ENCODE peak calls at places on chromosomes 7 and 10, in six cellular contexts. One of them, this sample, is unnamed.

GRCh38 chr10:20745556-20745955 is 151.6 kb downstream of the NEBL start:
- DNase-seq in NCI-H2029 treated with DMSO at 0.1 percent for 48 hours: no peak
- DNase-seq in amniotic stem cell: no peak
- DNase-seq in GOT3: no peak
- DNase-seq in stimulated activated CD4-positive, alpha-beta T cell treated with anti-CD3 and anti-CD28 coated beads, TNF-alpha, amount 100 ng/mL, for 24 hours: no peak
- DNase-seq in ecto neural progenitor cell: no peak
- DNase-seq in this sample: no peak

GRCh38 chr7:85851571-85852193 is 664.8 kb upstream of the SEMA3D start:
- DNase-seq in amniotic stem cell: no peak
- DNase-seq in stimulated activated CD4-positive, alpha-beta T cell treated with anti-CD3 and anti-CD28 coated beads, TNF-alpha, amount 100 ng/mL, for 24 hours: no peak
- DNase-seq in ecto neural progenitor cell: no peak
- DNase-seq in NCI-H2029 treated with DMSO at 0.1 percent for 48 hours: peak
- DNase-seq in GOT3: no peak
- DNase-seq in this sample: peak

GRCh38 chr7:154953006-154953684 is 49.8 kb downstream of the PAXIP1 start:
- DNase-seq in NCI-H2029 treated with DMSO at 0.1 percent for 48 hours: peak
- DNase-seq in GOT3: no peak
- DNase-seq in amniotic stem cell: no peak
- DNase-seq in stimulated activated CD4-positive, alpha-beta T cell treated with anti-CD3 and anti-CD28 coated beads, TNF-alpha, amount 100 ng/mL, for 24 hours: peak
- DNase-seq in ecto neural progenitor cell: peak
- DNase-seq in this sample: no peak

GRCh38 chr7:52925332-52925731 is 110.1 kb upstream of the POM121L12 start:
- DNase-seq in stimulated activated CD4-positive, alpha-beta T cell treated with anti-CD3 and anti-CD28 coated beads, TNF-alpha, amount 100 ng/mL, for 24 hours: no peak
- DNase-seq in amniotic stem cell: no peak
- DNase-seq in GOT3: no peak
- DNase-seq in NCI-H2029 treated with DMSO at 0.1 percent for 48 hours: no peak
- DNase-seq in ecto neural progenitor cell: no peak
- DNase-seq in this sample: no peak

GRCh38 chr7:134547738-134548054 is 1.2 kb upstream of the AKR1B15 start:
- DNase-seq in stimulated activated CD4-positive, alpha-beta T cell treated with anti-CD3 and anti-CD28 coated beads, TNF-alpha, amount 100 ng/mL, for 24 hours: no peak
- DNase-seq in NCI-H2029 treated with DMSO at 0.1 percent for 48 hours: no peak
- DNase-seq in amniotic stem cell: peak
- DNase-seq in ecto neural progenitor cell: no peak
- DNase-seq in GOT3: no peak
- DNase-seq in this sample: no peak

GRCh38 chr10:8389630-8390029 is 335.1 kb downstream of the GATA3 start:
- DNase-seq in stimulated activated CD4-positive, alpha-beta T cell treated with anti-CD3 and anti-CD28 coated beads, TNF-alpha, amount 100 ng/mL, for 24 hours: no peak
- DNase-seq in amniotic stem cell: no peak
- DNase-seq in GOT3: no peak
- DNase-seq in ecto neural progenitor cell: no peak
- DNase-seq in NCI-H2029 treated with DMSO at 0.1 percent for 48 hours: no peak
- DNase-seq in this sample: no peak

GRCh38 chr7:70733115-70733514 is 398.8 kb upstream of the GALNT17 start:
- DNase-seq in amniotic stem cell: no peak
- DNase-seq in stimulated activated CD4-positive, alpha-beta T cell treated with anti-CD3 and anti-CD28 coated beads, TNF-alpha, amount 100 ng/mL, for 24 hours: no peak
- DNase-seq in ecto neural progenitor cell: no peak
- DNase-seq in GOT3: no peak
- DNase-seq in NCI-H2029 treated with DMSO at 0.1 percent for 48 hours: no peak
- DNase-seq in this sample: no peak

GRCh38 chr10:11434323-11434722 is 177.1 kb downstream of the USP6NL start:
- DNase-seq in GOT3: no peak
- DNase-seq in NCI-H2029 treated with DMSO at 0.1 percent for 48 hours: no peak
- DNase-seq in ecto neural progenitor cell: no peak
- DNase-seq in amniotic stem cell: no peak
- DNase-seq in stimulated activated CD4-positive, alpha-beta T cell treated with anti-CD3 and anti-CD28 coated beads, TNF-alpha, amount 100 ng/mL, for 24 hours: no peak
- DNase-seq in this sample: no peak

GRCh38 chr10:29254123-29255046 is 34.5 kb upstream of the LYZL1 start:
- DNase-seq in stimulated activated CD4-positive, alpha-beta T cell treated with anti-CD3 and anti-CD28 coated beads, TNF-alpha, amount 100 ng/mL, for 24 hours: no peak
- DNase-seq in ecto neural progenitor cell: peak
- DNase-seq in NCI-H2029 treated with DMSO at 0.1 percent for 48 hours: no peak
- DNase-seq in GOT3: no peak
- DNase-seq in amniotic stem cell: no peak
- DNase-seq in this sample: no peak

GRCh38 chr10:80196270-80196949 is 8.9 kb downstream of the ANXA11 start:
- DNase-seq in amniotic stem cell: no peak
- DNase-seq in NCI-H2029 treated with DMSO at 0.1 percent for 48 hours: no peak
- DNase-seq in stimulated activated CD4-positive, alpha-beta T cell treated with anti-CD3 and anti-CD28 coated beads, TNF-alpha, amount 100 ng/mL, for 24 hours: no peak
- DNase-seq in ecto neural progenitor cell: no peak
- DNase-seq in GOT3: no peak
- DNase-seq in this sample: peak

GRCh38 chr7:142626420-142627035 is 122.7 kb upstream of the PRSS1 start:
- DNase-seq in ecto neural progenitor cell: peak
- DNase-seq in stimulated activated CD4-positive, alpha-beta T cell treated with anti-CD3 and anti-CD28 coated beads, TNF-alpha, amount 100 ng/mL, for 24 hours: peak
- DNase-seq in NCI-H2029 treated with DMSO at 0.1 percent for 48 hours: peak
- DNase-seq in amniotic stem cell: no peak
- DNase-seq in GOT3: no peak
- DNase-seq in this sample: no peak

GRCh38 chr7:17448479-17449423 is 150.3 kb downstream of the AHR start:
- DNase-seq in NCI-H2029 treated with DMSO at 0.1 percent for 48 hours: no peak
- DNase-seq in GOT3: no peak
- DNase-seq in ecto neural progenitor cell: no peak
- DNase-seq in amniotic stem cell: no peak
- DNase-seq in stimulated activated CD4-positive, alpha-beta T cell treated with anti-CD3 and anti-CD28 coated beads, TNF-alpha, amount 100 ng/mL, for 24 hours: no peak
- DNase-seq in this sample: no peak

GRCh38 chr10:73900068-73900467 is 10.9 kb upstream of the PLAU start:
- DNase-seq in ecto neural progenitor cell: no peak
- DNase-seq in amniotic stem cell: no peak
- DNase-seq in stimulated activated CD4-positive, alpha-beta T cell treated with anti-CD3 and anti-CD28 coated beads, TNF-alpha, amount 100 ng/mL, for 24 hours: no peak
- DNase-seq in GOT3: no peak
- DNase-seq in NCI-H2029 treated with DMSO at 0.1 percent for 48 hours: no peak
- DNase-seq in this sample: no peak

GRCh38 chr7:3063016-3063753 is 19.5 kb upstream of the CARD11 start:
- DNase-seq in stimulated activated CD4-positive, alpha-beta T cell treated with anti-CD3 and anti-CD28 coated beads, TNF-alpha, amount 100 ng/mL, for 24 hours: peak
- DNase-seq in amniotic stem cell: no peak
- DNase-seq in NCI-H2029 treated with DMSO at 0.1 percent for 48 hours: no peak
- DNase-seq in ecto neural progenitor cell: no peak
- DNase-seq in GOT3: no peak
- DNase-seq in this sample: no peak

GRCh38 chr10:50347394-50347802 is 96.1 kb upstream of the ASAH2 start:
- DNase-seq in amniotic stem cell: no peak
- DNase-seq in GOT3: no peak
- DNase-seq in stimulated activated CD4-positive, alpha-beta T cell treated with anti-CD3 and anti-CD28 coated beads, TNF-alpha, amount 100 ng/mL, for 24 hours: no peak
- DNase-seq in NCI-H2029 treated with DMSO at 0.1 percent for 48 hours: no peak
- DNase-seq in ecto neural progenitor cell: no peak
- DNase-seq in this sample: no peak

GRCh38 chr10:21519981-21520436 is 5.5 kb downstream of the SKIDA1 start:
- DNase-seq in GOT3: no peak
- DNase-seq in ecto neural progenitor cell: no peak
- DNase-seq in amniotic stem cell: peak
- DNase-seq in stimulated activated CD4-positive, alpha-beta T cell treated with anti-CD3 and anti-CD28 coated beads, TNF-alpha, amount 100 ng/mL, for 24 hours: no peak
- DNase-seq in NCI-H2029 treated with DMSO at 0.1 percent for 48 hours: peak
- DNase-seq in this sample: peak

GRCh38 chr7:143013897-143014296 is 13.0 kb downstream of the OR9A2 start:
- DNase-seq in ecto neural progenitor cell: no peak
- DNase-seq in GOT3: peak
- DNase-seq in amniotic stem cell: peak
- DNase-seq in stimulated activated CD4-positive, alpha-beta T cell treated with anti-CD3 and anti-CD28 coated beads, TNF-alpha, amount 100 ng/mL, for 24 hours: no peak
- DNase-seq in NCI-H2029 treated with DMSO at 0.1 percent for 48 hours: no peak
- DNase-seq in this sample: no peak

GRCh38 chr10:52256832-52257691 is 57.0 kb upstream of the DKK1 start:
- DNase-seq in NCI-H2029 treated with DMSO at 0.1 percent for 48 hours: no peak
- DNase-seq in amniotic stem cell: no peak
- DNase-seq in GOT3: no peak
- DNase-seq in ecto neural progenitor cell: no peak
- DNase-seq in stimulated activated CD4-positive, alpha-beta T cell treated with anti-CD3 and anti-CD28 coated beads, TNF-alpha, amount 100 ng/mL, for 24 hours: no peak
- DNase-seq in this sample: peak